ENCODE peak calls at places on chromosome 17, in seven cellular contexts. A is putamen; F is naive thymus-derived CD4-positive, alpha-beta T cell; V is osteoblast; Y is NCI-H774; L is pancreas; H is AG04450. S is an unnamed sample.

GRCh38 chr17:29585080-29585751 is 4.2 kb downstream of the GIT1 start:
- DNase-seq in L (peak), V (peak), A (no peak), Y (no peak), F (no peak), H (no peak), S (no peak)

GRCh38 chr17:40028595-40028994 is 13.4 kb downstream of the CSF3 start:
- DNase-seq in Y (no peak), H (no peak), L (no peak), V (no peak), A (no peak), F (no peak), S (no peak)

GRCh38 chr17:48244814-48245213 is 137.2 kb downstream of the SNX11 start:
- DNase-seq in L (no peak), Y (no peak), F (no peak), V (no peak), H (no peak), A (no peak), S (no peak)

GRCh38 chr17:38702900-38703741 is 2.0 kb upstream of the MLLT6 start:
- DNase-seq in A (no peak), H (no peak), L (no peak), Y (no peak), F (no peak), V (peak), S (peak)

GRCh38 chr17:32590974-32591373 is 104.2 kb downstream of the CDK5R1 start:
- DNase-seq in Y (peak), F (no peak), L (no peak), H (no peak), A (no peak), V (no peak), S (no peak)

GRCh38 chr17:81804559-81805399 is 829 bp downstream of the GCGR start:
- DNase-seq in L (peak), H (no peak), V (peak), F (no peak), Y (no peak), A (no peak), S (no peak)

GRCh38 chr17:8264836-8265542 is 15.9 kb downstream of the PFAS start:
- DNase-seq in H (no peak), V (no peak), Y (no peak), A (no peak), F (no peak), L (no peak), S (no peak)

GRCh38 chr17:2593846-2594656 is 597 bp downstream of the PAFAH1B1 start:
- DNase-seq in V (peak), Y (peak), H (peak), F (peak), L (peak), A (peak), S (peak)

GRCh38 chr17:13601776-13602551 is at the start of gene HS3ST3A1:
- DNase-seq in A (no peak), L (no peak), Y (no peak), H (peak), V (peak), F (no peak), S (peak)

GRCh38 chr17:77196251-77196650 is 55.5 kb downstream of the SEC14L1 start:
- DNase-seq in H (no peak), F (no peak), L (no peak), Y (no peak), A (no peak), V (no peak), S (no peak)

GRCh38 chr17:71460943-71461342 is 659.9 kb upstream of the SOX9 start:
- DNase-seq in F (no peak), V (no peak), Y (no peak), L (no peak), A (peak), H (no peak), S (no peak)

GRCh38 chr17:44610331-44610730 is 45.9 kb upstream of the MEIOC start:
- DNase-seq in F (no peak), H (no peak), V (no peak), A (no peak), L (no peak), Y (peak), S (no peak)

GRCh38 chr17:79135628-79136405 is 61.2 kb downstream of the ENGASE start:
- DNase-seq in Y (no peak), L (no peak), F (no peak), A (no peak), V (no peak), H (no peak), S (no peak)

GRCh38 chr17:75011788-75012319 is 616 bp upstream of the MRPL58 start:
- DNase-seq in V (peak), H (no peak), L (peak), F (no peak), Y (peak), A (peak), S (no peak)

GRCh38 chr17:58911741-58912343 is 156.2 kb downstream of the PPM1E start:
- DNase-seq in A (no peak), F (no peak), V (no peak), Y (no peak), H (no peak), L (no peak), S (no peak)

GRCh38 chr17:7992516-7992915 is 9.9 kb upstream of the GUCY2D start:
- DNase-seq in H (no peak), L (no peak), Y (no peak), F (no peak), V (peak), A (no peak), S (no peak)

GRCh38 chr17:4833941-4834501 is 881 bp downstream of the MINK1 start:
- DNase-seq in F (no peak), H (peak), V (peak), A (no peak), L (no peak), Y (no peak), S (no peak)

GRCh38 chr17:38330941-38331411 is 12.8 kb downstream of the GPR179 start:
- DNase-seq in A (no peak), H (no peak), F (no peak), Y (no peak), V (peak), L (no peak), S (no peak)

GRCh38 chr17:81138500-81138899 is 26.8 kb upstream of the PVALEF start:
- DNase-seq in Y (no peak), V (no peak), A (no peak), H (no peak), F (no peak), L (no peak), S (no peak)

S was measured in activated T-cell treated with anti-CD3 and anti-CD28 coated beads, Interleukin-2, amount 50 U/mL, for 72 hours.